ENCODE peak calls at places on chromosomes 2 and 18, in seven cellular contexts. N is sigmoid colon, Q is GM23248, H is OCI-LY7, M is aorta, G is cardiac muscle cell, K is HCT116. F is an unnamed sample. For H3K4me1, the result is how much of the 10 kb centered on the place peaks cover.

GRCh38 chr2:222859786-222860726 is 780 bp upstream of the ACSL3 start:
- DNase-seq in N (peak), Q (peak), H (peak), M (peak), G (peak), K (no peak), F (peak)

GRCh38 chr2:71974846-71975245 is 172.8 kb downstream of the CYP26B1 start:
- DNase-seq in N (no peak), Q (peak), H (no peak), M (no peak), G (peak), K (no peak), F (no peak)

GRCh38 chr18:8699126-8699525 is 6.2 kb upstream of the MTCL1 start:
- DNase-seq in N (no peak), Q (peak), H (no peak), M (no peak), G (no peak), K (no peak), F (no peak)

GRCh38 chr2:122639176-122639575 is 883.7 kb downstream of the TSN start:
- DNase-seq in N (no peak), Q (no peak), H (no peak), M (no peak), G (no peak), K (no peak), F (no peak)

GRCh38 chr2:39623916-39624315 is 41.8 kb upstream of the TMEM178A start:
- DNase-seq in N (no peak), Q (no peak), H (no peak), M (no peak), G (peak), K (no peak), F (no peak)

GRCh38 chr2:143732931-143733330 is 603.7 kb downstream of the ARHGAP15 start:
- DNase-seq in N (no peak), Q (no peak), H (no peak), M (no peak), G (no peak), K (no peak), F (no peak)

GRCh38 chr2:170966648-170967396 is 37.8 kb downstream of the GORASP2 start:
- DNase-seq in N (no peak), Q (peak), H (no peak), M (no peak), G (no peak), K (no peak), F (no peak)

GRCh38 chr2:183037660-183038340 is 457 bp downstream of the NCKAP1 start:
- DNase-seq in N (peak), Q (peak), H (peak), M (peak), G (no peak), K (no peak), F (peak)

GRCh38 chr2:96739633-96740428 is at the start of gene LMAN2L:
- DNase-seq in N (peak), Q (peak), H (peak), M (peak), G (peak), K (peak), F (peak)

GRCh38 chr2:164538250-164538866 is 82.9 kb downstream of the GRB14 start:
- DNase-seq in N (no peak), Q (peak), H (peak), M (no peak), G (peak), K (peak), F (no peak)

GRCh38 chr2:226050822-226051221 is 651.3 kb downstream of the NYAP2 start:
- DNase-seq in N (no peak), Q (no peak), H (no peak), M (no peak), G (no peak), K (peak), F (no peak)

GRCh38 chr2:6487805-6488204 is 377.9 kb downstream of the CMPK2 start:
- DNase-seq in N (no peak), Q (no peak), H (no peak), M (no peak), G (no peak), K (no peak), F (no peak)

GRCh38 chr2:188676012-188676405 is 298.2 kb upstream of the COL3A1 start:
- DNase-seq in N (no peak), Q (peak), H (no peak), M (no peak), G (peak), K (no peak), F (no peak)

GRCh38 chr2:13681936-13682335 is 950.6 kb upstream of the LRATD1 start:
- DNase-seq in N (no peak), Q (peak), H (no peak), M (no peak), G (no peak), K (no peak), F (no peak)

GRCh38 chr18:23226386-23226785 is 91.1 kb downstream of the CABLES1 start:
- DNase-seq in N (no peak), Q (peak), H (peak), M (no peak), G (peak), K (no peak), F (no peak)

GRCh38 chr18:23226930-23227728 is 91.8 kb downstream of the CABLES1 start:
- DNase-seq in N (peak), Q (peak), H (no peak), M (peak), G (peak), K (no peak), F (no peak)

GRCh38 chr18:23229472-23229871 is 94.2 kb downstream of the CABLES1 start:
- DNase-seq in N (no peak), Q (peak), H (no peak), M (no peak), G (peak), K (no peak), F (no peak)

GRCh38 chr18:23227729-23228075 is 92.4 kb downstream of the CABLES1 start:
- DNase-seq in N (no peak), Q (no peak), H (peak), M (no peak), G (no peak), K (no peak), F (no peak)

GRCh38 chr18:23228102-23229051 is 93.1 kb downstream of the CABLES1 start:
- DNase-seq in N (no peak), Q (peak), H (peak), M (peak), G (no peak), K (no peak), F (no peak)
- H3K4me1 ChIP-seq in N (under half), Q (half or more), H (half or more), M (under half), G (under half), K (under half), F (under half)

GRCh38 chr2:219484343-219485200 is 14.1 kb upstream of the GMPPA start:
- DNase-seq in N (no peak), Q (peak), H (no peak), M (no peak), G (no peak), K (no peak), F (no peak)
- H3K4me3 ChIP-seq in N (peak), Q (peak), H (no peak), M (no peak), G (no peak), K (no peak), F (no peak)

GRCh38 chr2:9630750-9631483 is at the start of gene YWHAQ:
- DNase-seq in N (peak), Q (peak), H (peak), M (peak), G (peak), K (peak), F (peak)

GRCh38 chr2:9631484-9631819 is 655 bp upstream of the YWHAQ start:
- DNase-seq in N (no peak), Q (no peak), H (no peak), M (no peak), G (no peak), K (no peak), F (no peak)

GRCh38 chr2:9634121-9634520 is 3.3 kb upstream of the YWHAQ start:
- DNase-seq in N (no peak), Q (no peak), H (no peak), M (no peak), G (no peak), K (no peak), F (no peak)

GRCh38 chr2:9630001-9630749 is 622 bp downstream of the YWHAQ start:
- DNase-seq in N (peak), Q (peak), H (peak), M (peak), G (peak), K (peak), F (peak)

GRCh38 chr2:9631976-9632700 is 1.3 kb upstream of the YWHAQ start:
- DNase-seq in N (no peak), Q (no peak), H (no peak), M (no peak), G (peak), K (no peak), F (no peak)
- H3K27ac ChIP-seq in N (peak), Q (no peak), H (no peak), M (no peak), G (peak), K (no peak), F (no peak)

GRCh38 chr2:42105330-42106256 is 57.8 kb downstream of the PKDCC start:
- DNase-seq in N (no peak), Q (no peak), H (peak), M (peak), G (no peak), K (no peak), F (no peak)
- H3K4me1 ChIP-seq in N (under half), Q (under half), H (half or more), M (under half), G (under half), K (under half), F (under half)

DNA sequence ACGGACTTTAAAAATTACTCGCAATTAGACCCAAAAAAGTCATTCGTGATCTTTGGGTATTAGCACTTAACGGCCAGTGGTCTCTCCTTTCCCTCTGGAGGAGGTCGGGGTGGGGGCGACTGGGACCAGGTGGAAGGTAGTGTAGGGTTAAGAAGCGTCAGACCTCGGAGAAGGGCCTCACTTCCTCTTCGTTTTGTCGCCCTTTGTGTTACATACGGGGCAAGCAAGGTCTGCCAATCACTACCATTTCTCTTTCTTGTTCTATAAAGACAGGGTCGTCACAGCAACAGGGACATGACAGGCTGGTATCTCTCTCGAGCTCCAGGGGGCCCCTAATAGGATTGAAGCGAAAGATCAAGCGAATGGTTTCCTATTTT is 136.6 kb downstream of the INSIG2 start:
- DNase-seq in N (no peak), Q (no peak), H (no peak), M (no peak), G (no peak), K (no peak), F (no peak)
- H3K4me3 ChIP-seq in N (no peak), Q (peak), H (no peak), M (no peak), G (no peak), K (no peak), F (no peak)

GRCh38 chr2:43443317-43443716 is 152.5 kb downstream of the THADA start:
- DNase-seq in N (no peak), Q (no peak), H (no peak), M (no peak), G (no peak), K (no peak), F (no peak)

GRCh38 chr2:43448011-43448821 is 147.6 kb downstream of the THADA start:
- DNase-seq in N (no peak), Q (peak), H (no peak), M (no peak), G (no peak), K (no peak), F (no peak)

GRCh38 chr2:43445781-43446180 is 150.1 kb downstream of the THADA start:
- DNase-seq in N (no peak), Q (no peak), H (no peak), M (no peak), G (no peak), K (no peak), F (no peak)

GRCh38 chr2:43448822-43449110 is 147.1 kb downstream of the THADA start:
- DNase-seq in N (no peak), Q (no peak), H (no peak), M (no peak), G (no peak), K (no peak), F (no peak)

DNA sequence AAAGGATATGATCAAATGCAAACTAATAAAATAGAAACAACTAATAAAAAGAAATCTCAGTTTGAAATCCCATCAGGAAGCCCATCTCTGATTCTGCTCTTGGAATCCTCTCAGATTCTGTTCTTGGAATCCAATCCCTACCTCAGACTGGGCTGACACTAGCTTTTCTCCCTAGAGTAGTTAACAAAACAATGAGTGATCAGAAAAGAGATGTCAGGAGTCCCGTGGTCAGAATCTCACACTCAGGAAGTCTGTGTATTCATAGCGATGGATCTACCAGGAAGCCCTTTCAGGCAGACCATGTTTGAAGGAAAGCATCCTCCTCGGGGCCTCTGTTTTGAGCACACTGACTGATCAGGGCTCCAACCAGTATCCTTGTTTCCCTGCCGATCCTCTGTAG is 150.6 kb downstream of the THADA start:
- DNase-seq in N (no peak), Q (no peak), H (no peak), M (no peak), G (no peak), K (no peak), F (no peak)
- H3K27ac ChIP-seq in N (peak), Q (no peak), H (no peak), M (no peak), G (no peak), K (no peak), F (no peak)

DNA sequence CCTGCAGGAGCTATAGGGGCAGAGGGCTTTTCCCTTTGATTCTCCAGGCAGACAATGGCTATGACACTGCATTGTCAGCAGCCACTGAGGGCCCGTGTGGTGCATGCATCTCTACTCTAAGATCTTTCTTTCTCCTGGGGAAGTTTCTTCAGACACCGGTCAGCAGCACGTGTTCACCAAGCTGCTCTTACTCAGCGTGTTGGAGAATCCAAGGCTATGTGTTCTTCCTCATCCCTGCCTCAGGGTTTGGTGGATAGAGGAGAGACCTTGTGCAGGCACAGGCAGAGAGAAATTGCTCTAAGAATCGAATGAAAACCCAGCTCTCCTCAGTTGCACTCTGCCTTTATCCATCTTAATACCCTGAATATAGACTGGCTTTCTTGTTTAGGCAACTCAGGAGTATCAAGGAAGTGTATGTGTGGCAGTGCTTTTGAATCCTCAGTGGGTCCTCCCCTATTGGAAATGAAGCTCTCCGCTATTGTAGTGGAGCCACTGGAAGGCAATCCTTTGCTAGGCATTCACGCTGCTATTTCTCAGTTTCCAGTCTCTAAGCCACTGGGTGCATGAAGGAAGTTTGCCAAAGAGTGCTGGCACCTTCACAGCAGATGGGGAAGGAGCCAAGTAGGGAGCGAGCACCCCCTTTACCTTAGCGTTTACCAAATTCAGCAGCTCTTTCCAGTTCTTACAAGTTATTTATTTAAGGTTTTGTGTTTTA is 86.9 kb upstream of the EML6 start:
- DNase-seq in N (no peak), Q (peak), H (no peak), M (no peak), G (peak), K (no peak), F (no peak)
- H3K4me1 ChIP-seq in N (under half), Q (under half), H (half or more), M (under half), G (under half), K (under half), F (under half)

GRCh38 chr2:19988600-19988999 is 1.3 kb downstream of the WDR35 start:
- DNase-seq in N (no peak), Q (peak), H (no peak), M (no peak), G (no peak), K (no peak), F (no peak)
- H3K4me3 ChIP-seq in N (no peak), Q (peak), H (no peak), M (no peak), G (peak), K (peak), F (peak)

DNA sequence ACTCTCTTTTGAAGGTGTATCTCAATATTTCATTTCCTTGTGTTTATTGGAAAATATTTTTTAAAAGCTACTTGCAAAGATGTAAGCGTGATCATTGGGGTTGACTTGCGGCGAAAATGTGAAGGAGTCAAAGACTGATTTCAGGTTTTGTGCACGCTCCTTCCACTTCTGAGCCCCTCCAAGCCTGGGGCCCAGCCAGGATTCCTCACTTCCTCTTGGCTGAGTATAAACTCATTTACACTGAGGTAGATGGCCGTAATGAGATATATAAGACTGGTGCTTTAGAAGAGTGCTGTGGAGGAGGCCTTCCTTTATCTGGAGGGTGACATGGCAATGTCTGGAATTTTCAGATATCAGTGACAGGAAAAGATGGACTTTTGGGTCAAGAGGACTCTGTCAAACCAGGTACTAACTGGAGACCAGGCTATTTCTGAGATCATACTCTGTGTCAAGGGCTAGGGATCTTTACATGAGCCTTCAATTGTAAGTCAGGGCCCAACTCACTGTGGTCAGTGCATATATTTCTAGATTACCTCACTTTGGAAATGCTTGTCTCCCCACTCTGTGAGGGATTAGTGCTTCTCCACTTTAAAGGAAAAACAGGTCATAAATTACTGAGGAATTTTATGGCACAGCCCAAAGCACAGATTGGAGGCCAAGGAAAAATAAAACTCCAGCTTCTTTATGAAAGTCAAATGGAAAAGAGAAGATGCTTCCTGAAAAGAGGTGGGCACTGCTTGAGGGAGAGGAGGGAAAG is 22.7 kb downstream of the PRKCE start:
- DNase-seq in N (no peak), Q (peak), H (no peak), M (no peak), G (no peak), K (no peak), F (no peak)
- H3K27ac ChIP-seq in N (peak), Q (peak), H (no peak), M (no peak), G (peak), K (peak), F (peak)

GRCh38 chr2:181054843-181055242 is 74.4 kb downstream of the UBE2E3 start:
- DNase-seq in N (no peak), Q (no peak), H (no peak), M (no peak), G (peak), K (no peak), F (no peak)

GRCh38 chr2:181063696-181064095 is 83.3 kb downstream of the UBE2E3 start:
- DNase-seq in N (no peak), Q (no peak), H (no peak), M (no peak), G (no peak), K (no peak), F (no peak)

GRCh38 chr2:181054256-181054655 is 73.9 kb downstream of the UBE2E3 start:
- DNase-seq in N (no peak), Q (no peak), H (no peak), M (no peak), G (no peak), K (no peak), F (no peak)

GRCh38 chr2:181058378-181059269 is 78.2 kb downstream of the UBE2E3 start:
- DNase-seq in N (no peak), Q (peak), H (peak), M (no peak), G (peak), K (peak), F (no peak)
- H3K4me1 ChIP-seq in N (under half), Q (under half), H (under half), M (under half), G (under half), K (under half), F (under half)